ENCODE peak calls at places on chromosomes 2 and 18, in four cellular contexts. I is CD8-positive, alpha-beta T cell; E is nephron progenitor cell; K is psoas muscle. W is an unnamed sample.

GRCh38 chr18:27713727-27714080 is 463.2 kb downstream of the CDH2 start:
- DNase-seq in E (no peak), K (no peak), I (no peak), W (no peak)

GRCh38 chr18:69898241-69898861 is 49.3 kb downstream of the CD226 start:
- DNase-seq in E (no peak), K (no peak), I (no peak), W (no peak)

GRCh38 chr2:232883116-232883721 is 13.2 kb downstream of the SNORC start:
- DNase-seq in E (no peak), I (no peak), K (peak), W (no peak)

GRCh38 chr2:26595146-26595545 is 46.0 kb downstream of the CIB4 start:
- DNase-seq in K (no peak), E (no peak), I (no peak), W (no peak)

GRCh38 chr2:5145801-5146200 is 546.4 kb upstream of the SOX11 start:
- DNase-seq in K (no peak), E (no peak), I (no peak), W (no peak)

GRCh38 chr2:3173031-3173430 is 204.6 kb downstream of the EIPR1 start:
- DNase-seq in K (no peak), E (no peak), I (no peak), W (no peak)

GRCh38 chr2:71235930-71236587 is 9.2 kb upstream of the PAIP2B start:
- DNase-seq in I (no peak), E (no peak), K (no peak), W (no peak)

GRCh38 chr2:37774976-37775907 is 103.8 kb upstream of the CDC42EP3 start:
- DNase-seq in E (no peak), I (no peak), K (no peak), W (no peak)

GRCh38 chr2:146450131-146450530 is 1394.7 kb upstream of the ACVR2A start:
- DNase-seq in I (no peak), K (no peak), E (no peak), W (no peak)

GRCh38 chr2:44753552-44754285 is 187.8 kb upstream of the SIX3 start:
- DNase-seq in K (no peak), I (no peak), E (no peak), W (no peak)

GRCh38 chr2:105239924-105240323 is 1.6 kb upstream of the GPR45 start:
- DNase-seq in I (no peak), E (no peak), K (no peak), W (no peak)

GRCh38 chr18:2827076-2827475 is 19.7 kb upstream of the EMILIN2 start:
- DNase-seq in I (no peak), E (no peak), K (no peak), W (no peak)

GRCh38 chr18:8117008-8117376 is 492.2 kb upstream of the RAB12 start:
- DNase-seq in K (no peak), I (no peak), E (no peak), W (no peak)

GRCh38 chr18:51068111-51068510 is 38.1 kb downstream of the SMAD4 start:
- DNase-seq in I (no peak), K (no peak), E (no peak), W (no peak)

GRCh38 chr2:138829326-138829725 is 49.1 kb upstream of the NXPH2 start:
- DNase-seq in I (no peak), E (peak), K (no peak), W (no peak)

GRCh38 chr18:46712406-46712805 is 44.4 kb downstream of the ST8SIA5 start:
- DNase-seq in E (peak), I (no peak), K (peak), W (no peak)

GRCh38 chr2:218340656-218341055 is 16.0 kb upstream of the CATIP start:
- DNase-seq in I (no peak), E (no peak), K (no peak), W (no peak)

GRCh38 chr2:64260817-64261216 is 116.6 kb upstream of the PELI1 start:
- DNase-seq in K (peak), E (no peak), I (no peak), W (peak)

GRCh38 chr2:48479923-48480322 is 50.0 kb upstream of the STON1 start:
- DNase-seq in I (no peak), K (no peak), E (no peak), W (no peak)

GRCh38 chr18:57780318-57781127 is 22.6 kb downstream of the ATP8B1 start:
- DNase-seq in E (no peak), I (no peak), K (no peak), W (no peak)

GRCh38 chr2:45982096-45982495 is 315.1 kb upstream of the EPAS1 start:
- DNase-seq in I (no peak), E (no peak), K (no peak), W (no peak)

GRCh38 chr2:98569197-98569793 is 39.0 kb downstream of the COA5 start:
- DNase-seq in K (peak), I (peak), E (peak), W (peak)

GRCh38 chr2:118761791-118762190 is 85.7 kb downstream of the EN1 start:
- DNase-seq in E (no peak), I (no peak), K (no peak), W (no peak)

GRCh38 chr2:118764855-118765254 is 82.6 kb downstream of the EN1 start:
- DNase-seq in K (no peak), E (no peak), I (no peak), W (no peak)

GRCh38 chr2:118763797-118764196 is 83.7 kb downstream of the EN1 start:
- DNase-seq in E (no peak), K (no peak), I (no peak), W (no peak)
- TF ChIP-seq CTCF in E (peak), K (peak), I (no peak), W (no peak)

GRCh38 chr18:79117380-79117779 is 48.2 kb downstream of the ATP9B start:
- DNase-seq in K (no peak), I (no peak), E (no peak), W (no peak)

GRCh38 chr18:79106084-79106483 is 36.9 kb downstream of the ATP9B start:
- DNase-seq in K (no peak), I (no peak), E (no peak), W (no peak)

GRCh38 chr18:79108520-79109215 is 39.5 kb downstream of the ATP9B start:
- DNase-seq in K (no peak), E (no peak), I (no peak), W (no peak)

GRCh38 chr18:79107886-79108285 is 38.7 kb downstream of the ATP9B start:
- DNase-seq in E (no peak), K (no peak), I (no peak), W (no peak)

DNA sequence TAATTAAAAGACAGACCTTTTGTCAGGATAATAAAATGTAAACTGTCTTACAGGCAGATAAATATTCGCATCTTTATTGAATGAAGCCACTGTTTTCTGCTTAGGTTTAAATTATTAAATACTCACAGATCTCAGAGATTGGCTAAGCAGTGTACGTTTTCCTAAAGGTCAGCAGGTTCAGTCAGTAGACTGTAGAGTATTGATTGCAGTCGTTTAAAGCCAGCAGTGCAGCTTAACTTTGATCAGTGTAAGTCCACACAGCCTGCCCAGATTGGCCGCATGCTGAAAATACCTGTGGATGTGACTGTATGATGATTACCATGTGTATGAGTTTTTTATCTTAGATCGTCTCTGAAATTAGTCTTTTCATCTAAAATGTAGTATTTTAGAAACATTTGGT is 42.3 kb downstream of the ATP9B start:
- DNase-seq in E (no peak), I (no peak), K (no peak), W (no peak)
- TF ChIP-seq CTCF in E (no peak), I (no peak), K (no peak), W (no peak)

GRCh38 chr2:224444783-224445182 is 42.9 kb upstream of the FAM124B start:
- DNase-seq in I (no peak), K (no peak), E (no peak), W (no peak)

GRCh38 chr2:224453892-224454291 is 52.0 kb upstream of the FAM124B start:
- DNase-seq in I (no peak), K (no peak), E (no peak), W (no peak)

GRCh38 chr2:224448236-224448635 is 46.3 kb upstream of the FAM124B start:
- DNase-seq in E (no peak), I (no peak), K (no peak), W (no peak)

GRCh38 chr2:224444011-224444410 is 42.1 kb upstream of the FAM124B start:
- DNase-seq in K (no peak), I (no peak), E (no peak), W (no peak)

DNA sequence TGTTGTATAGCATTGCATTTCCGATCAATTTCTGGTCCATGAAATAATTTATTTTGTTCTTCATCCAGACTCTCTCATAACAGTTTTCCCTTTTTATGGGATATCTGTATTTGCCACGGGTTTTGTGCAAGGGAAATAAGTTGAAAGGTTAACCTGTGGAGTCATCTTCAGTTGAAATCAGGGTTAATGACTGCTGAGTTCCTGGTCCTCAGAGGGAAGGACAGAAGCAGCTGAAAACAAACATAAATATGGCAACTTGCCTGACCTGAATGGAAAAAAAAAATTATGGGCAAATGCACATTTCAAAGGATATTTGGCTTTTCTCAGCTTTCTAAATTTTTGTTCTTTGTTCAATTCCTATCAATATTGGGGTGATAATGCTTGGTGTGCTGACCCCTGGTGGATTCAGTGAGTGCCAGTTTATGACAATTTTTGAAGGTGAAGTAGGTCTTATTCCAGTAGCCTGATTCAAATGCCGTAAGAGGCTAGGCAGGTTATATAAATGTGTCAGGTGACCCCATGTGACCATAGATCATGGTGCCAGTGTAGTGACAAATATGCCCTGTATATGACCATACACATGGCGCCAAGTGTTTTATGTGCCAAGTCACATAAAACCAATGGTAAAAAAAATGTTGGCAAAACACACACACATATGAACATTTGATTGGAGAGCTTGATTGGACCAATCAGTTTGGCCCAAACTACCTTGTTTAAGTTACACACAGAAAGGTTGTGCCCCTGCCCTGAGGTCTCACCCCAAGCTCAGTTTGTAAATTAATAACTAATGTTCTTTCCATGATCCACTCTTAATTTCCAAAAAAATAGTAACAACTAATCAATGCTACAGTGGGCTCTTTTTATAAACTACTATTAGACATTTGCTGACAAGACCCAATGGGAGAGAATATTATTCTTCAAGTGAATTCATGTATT is 47.6 kb upstream of the FAM124B start:
- DNase-seq in E (no peak), K (no peak), I (no peak), W (no peak)
- TF ChIP-seq CTCF in E (peak), K (peak), I (peak), W (no peak)

GRCh38 chr2:84424152-84424551 is 34.9 kb downstream of the SUCLG1 start:
- DNase-seq in K (no peak), I (no peak), E (no peak), W (no peak)
- TF ChIP-seq CTCF in K (peak), I (peak), E (peak), W (no peak)

GRCh38 chr2:69911985-69912563 is 2.8 kb upstream of the MXD1 start:
- DNase-seq in E (no peak), K (no peak), I (no peak), W (no peak)
- TF ChIP-seq CTCF in E (peak), K (peak), I (peak), W (peak)

W was measured in activated B cell treated with CpG ODN at 0.5 μM for 24 hours.